ENCODE peak calls at places on chromosomes 11 and 22, in eight cellular contexts. One of them, this sample, is unnamed.

GRCh38 chr22:42108848-42109247 is 18.3 kb upstream of the NDUFA6 start:
- DNase-seq in left lung: no peak
- DNase-seq in uterus: no peak
- DNase-seq in testis: no peak
- DNase-seq in astrocyte of the spinal cord: no peak
- DNase-seq in foreskin fibroblast: no peak
- DNase-seq in kidney glomerular epithelial cell: no peak
- DNase-seq in NCI-H1930: no peak
- DNase-seq in this sample: no peak

GRCh38 chr11:1234054-1234720 is 11.3 kb downstream of the MUC5B start:
- DNase-seq in left lung: no peak
- DNase-seq in astrocyte of the spinal cord: no peak
- DNase-seq in kidney glomerular epithelial cell: no peak
- DNase-seq in testis: no peak
- DNase-seq in foreskin fibroblast: no peak
- DNase-seq in NCI-H1930: no peak
- DNase-seq in uterus: no peak
- DNase-seq in this sample: no peak

GRCh38 chr22:21051836-21052400 is 6.2 kb downstream of the LRRC74B start:
- DNase-seq in left lung: no peak
- DNase-seq in uterus: peak
- DNase-seq in astrocyte of the spinal cord: no peak
- DNase-seq in testis: no peak
- DNase-seq in foreskin fibroblast: no peak
- DNase-seq in NCI-H1930: no peak
- DNase-seq in kidney glomerular epithelial cell: no peak
- DNase-seq in this sample: no peak

GRCh38 chr22:18955696-18956095 is 19.6 kb upstream of the PRODH start:
- DNase-seq in astrocyte of the spinal cord: no peak
- DNase-seq in foreskin fibroblast: no peak
- DNase-seq in left lung: peak
- DNase-seq in NCI-H1930: no peak
- DNase-seq in kidney glomerular epithelial cell: no peak
- DNase-seq in uterus: no peak
- DNase-seq in testis: no peak
- DNase-seq in this sample: no peak

GRCh38 chr11:97607301-97608000 is 1217.6 kb downstream of the JRKL start:
- DNase-seq in testis: no peak
- DNase-seq in foreskin fibroblast: no peak
- DNase-seq in astrocyte of the spinal cord: no peak
- DNase-seq in kidney glomerular epithelial cell: no peak
- DNase-seq in NCI-H1930: no peak
- DNase-seq in uterus: no peak
- DNase-seq in left lung: no peak
- DNase-seq in this sample: no peak

GRCh38 chr11:27507561-27508322 is 1.2 kb upstream of the LIN7C start:
- DNase-seq in testis: no peak
- DNase-seq in NCI-H1930: no peak
- DNase-seq in kidney glomerular epithelial cell: no peak
- DNase-seq in foreskin fibroblast: no peak
- DNase-seq in astrocyte of the spinal cord: no peak
- DNase-seq in left lung: no peak
- DNase-seq in uterus: no peak
- DNase-seq in this sample: no peak

GRCh38 chr22:45314789-45315188 is 5.1 kb downstream of the FAM118A start:
- DNase-seq in kidney glomerular epithelial cell: no peak
- DNase-seq in uterus: no peak
- DNase-seq in NCI-H1930: no peak
- DNase-seq in foreskin fibroblast: no peak
- DNase-seq in left lung: no peak
- DNase-seq in astrocyte of the spinal cord: no peak
- DNase-seq in testis: no peak
- DNase-seq in this sample: no peak

GRCh38 chr11:66530927-66531722 is 14.7 kb downstream of the ZDHHC24 start:
- DNase-seq in astrocyte of the spinal cord: no peak
- DNase-seq in testis: no peak
- DNase-seq in uterus: no peak
- DNase-seq in foreskin fibroblast: no peak
- DNase-seq in kidney glomerular epithelial cell: no peak
- DNase-seq in NCI-H1930: no peak
- DNase-seq in left lung: no peak
- DNase-seq in this sample: no peak

This sample was measured in HCEC 1CT.